ENCODE peak calls at places on chromosome 17, in eight cellular contexts. U is breast epithelium, C is gastrocnemius medialis, V is esophagus squamous epithelium, S is endothelial cell of umbilical vein, Q is tibial nerve, B is H1, H is transverse colon. D is an unnamed sample.

GRCh38 chr17:66507103-66507923 is 204.9 kb downstream of the PRKCA start:
- DNase-seq in V (no peak), H (no peak), Q (no peak), U (no peak), S (peak), B (no peak), C (peak), D (no peak)

GRCh38 chr17:42055003-42055402 is 4.6 kb upstream of the C17orf113 start:
- DNase-seq in S (no peak), B (no peak), C (no peak), Q (no peak), V (no peak), U (no peak), H (no peak), D (no peak)

GRCh38 chr17:27756467-27757371 is 43.6 kb downstream of the NOS2 start:
- DNase-seq in V (no peak), C (no peak), U (no peak), Q (no peak), H (peak), B (no peak), S (peak), D (no peak)

GRCh38 chr17:73765824-73766563 is 121.7 kb upstream of the SDK2 start:
- DNase-seq in S (no peak), U (no peak), C (no peak), B (no peak), V (no peak), H (no peak), Q (no peak), D (no peak)

GRCh38 chr17:1931759-1932579 is 93.2 kb downstream of the RTN4RL1 start:
- DNase-seq in C (peak), Q (no peak), S (no peak), B (no peak), H (peak), U (no peak), V (no peak), D (no peak)

GRCh38 chr17:70938311-70938710 is 769.0 kb downstream of the KCNJ2 start:
- DNase-seq in V (no peak), C (no peak), Q (no peak), S (no peak), U (no peak), B (no peak), H (no peak), D (no peak)

GRCh38 chr17:71709974-71710373 is 410.8 kb upstream of the SOX9 start:
- DNase-seq in U (no peak), S (no peak), V (no peak), C (no peak), B (no peak), Q (no peak), H (no peak), D (no peak)

GRCh38 chr17:48718162-48718780 is 4.0 kb downstream of the PRAC1 start:
- DNase-seq in Q (no peak), C (no peak), B (no peak), V (no peak), H (no peak), S (no peak), U (no peak), D (no peak)

GRCh38 chr17:15261063-15261817 is 3.9 kb downstream of the PMP22 start:
- DNase-seq in U (peak), B (no peak), C (peak), V (no peak), H (peak), Q (no peak), S (peak), D (no peak)

GRCh38 chr17:7486181-7486580 is 2.0 kb downstream of the POLR2A start:
- DNase-seq in B (no peak), U (no peak), V (no peak), S (peak), Q (no peak), H (no peak), C (no peak), D (no peak)

GRCh38 chr17:77542551-77543490 is 402.1 kb downstream of the SEC14L1 start:
- DNase-seq in H (peak), S (peak), U (peak), V (peak), C (peak), Q (peak), B (peak), D (peak)

GRCh38 chr17:557371-557770 is 157.3 kb downstream of the VPS53 start:
- DNase-seq in S (peak), Q (no peak), B (no peak), U (no peak), V (no peak), H (no peak), C (no peak), D (no peak)

GRCh38 chr17:37513711-37514110 is 24.0 kb downstream of the DUSP14 start:
- DNase-seq in U (no peak), S (no peak), H (no peak), V (no peak), B (no peak), Q (no peak), C (no peak), D (no peak)

GRCh38 chr17:79306688-79307323 is 232.2 kb downstream of the ENGASE start:
- DNase-seq in B (no peak), C (peak), V (no peak), S (no peak), U (peak), H (no peak), Q (no peak), D (no peak)

GRCh38 chr17:57243171-57243622 is 13.1 kb upstream of the MSI2 start:
- DNase-seq in Q (peak), C (peak), B (peak), U (no peak), H (peak), S (peak), V (no peak), D (peak)

GRCh38 chr17:62625184-62625869 is 2.1 kb upstream of the MRC2 start:
- DNase-seq in S (no peak), H (no peak), B (no peak), C (no peak), V (no peak), U (no peak), Q (no peak), D (no peak)

GRCh38 chr17:62627219-62627903 is at the start of gene MRC2:
- DNase-seq in Q (no peak), S (peak), C (no peak), V (no peak), H (peak), U (peak), B (no peak), D (peak)

GRCh38 chr17:62627904-62628603 is 584 bp downstream of the MRC2 start:
- DNase-seq in V (no peak), B (no peak), C (no peak), U (peak), H (peak), S (peak), Q (no peak), D (peak)

GRCh38 chr17:62625870-62626200 is 1.6 kb upstream of the MRC2 start:
- DNase-seq in S (no peak), U (no peak), B (no peak), C (no peak), V (no peak), Q (no peak), H (no peak), D (no peak)

GRCh38 chr17:62626719-62627218 is 701 bp upstream of the MRC2 start:
- DNase-seq in Q (peak), H (no peak), S (no peak), C (peak), B (no peak), V (no peak), U (no peak), D (peak)
- TF ChIP-seq POLR2A in Q (no peak), H (no peak), S (no peak), C (no peak), B (no peak), V (no peak), U (no peak), D (no peak)

GRCh38 chr17:17435323-17435722 is 41.5 kb upstream of the MED9 start:
- DNase-seq in Q (no peak), S (peak), B (no peak), V (no peak), C (no peak), U (no peak), H (no peak), D (no peak)
- TF ChIP-seq POLR2A in Q (no peak), S (no peak), B (no peak), V (no peak), C (no peak), U (no peak), H (no peak), D (no peak)

DNA sequence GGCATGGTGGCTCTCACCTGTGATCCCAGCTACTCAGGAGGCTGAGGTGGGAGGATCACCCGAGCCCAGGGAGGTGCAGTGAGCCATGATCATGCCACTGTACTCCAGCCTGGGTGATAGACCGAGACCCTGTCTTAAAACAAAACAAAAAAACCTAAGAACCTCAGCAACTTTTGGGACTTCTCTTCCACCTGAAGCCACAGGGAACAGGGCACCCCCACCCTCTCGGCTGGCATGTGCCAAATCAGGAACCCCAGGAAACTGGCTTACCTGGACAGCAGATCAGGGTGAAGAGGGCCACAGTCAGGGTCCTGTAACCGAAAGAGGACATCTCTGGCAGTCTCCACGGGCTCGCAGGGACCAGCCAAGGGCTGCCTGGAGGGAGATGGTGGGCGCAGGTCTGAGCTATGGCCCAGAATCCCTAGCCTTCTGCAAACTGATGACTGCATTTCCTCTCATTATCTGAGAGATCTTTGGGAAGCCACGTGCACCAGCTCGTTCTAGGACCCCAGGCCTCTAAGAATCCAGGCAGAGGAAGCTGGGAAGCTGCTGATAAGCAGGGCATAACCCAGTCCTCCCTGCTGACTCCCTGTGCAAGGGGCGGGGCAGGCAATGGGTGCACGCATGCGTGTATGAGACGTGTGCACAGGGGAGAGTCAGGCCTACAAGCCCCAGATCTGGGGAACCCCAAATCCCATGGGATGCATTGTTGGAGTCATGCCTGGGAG is 8.4 kb downstream of the PRR29 start:
- DNase-seq in H (no peak), V (no peak), C (no peak), S (peak), B (no peak), Q (no peak), U (no peak), D (no peak)
- TF ChIP-seq POLR2A in H (no peak), V (no peak), C (peak), S (peak), B (no peak), Q (no peak), U (no peak), D (no peak)

DNA sequence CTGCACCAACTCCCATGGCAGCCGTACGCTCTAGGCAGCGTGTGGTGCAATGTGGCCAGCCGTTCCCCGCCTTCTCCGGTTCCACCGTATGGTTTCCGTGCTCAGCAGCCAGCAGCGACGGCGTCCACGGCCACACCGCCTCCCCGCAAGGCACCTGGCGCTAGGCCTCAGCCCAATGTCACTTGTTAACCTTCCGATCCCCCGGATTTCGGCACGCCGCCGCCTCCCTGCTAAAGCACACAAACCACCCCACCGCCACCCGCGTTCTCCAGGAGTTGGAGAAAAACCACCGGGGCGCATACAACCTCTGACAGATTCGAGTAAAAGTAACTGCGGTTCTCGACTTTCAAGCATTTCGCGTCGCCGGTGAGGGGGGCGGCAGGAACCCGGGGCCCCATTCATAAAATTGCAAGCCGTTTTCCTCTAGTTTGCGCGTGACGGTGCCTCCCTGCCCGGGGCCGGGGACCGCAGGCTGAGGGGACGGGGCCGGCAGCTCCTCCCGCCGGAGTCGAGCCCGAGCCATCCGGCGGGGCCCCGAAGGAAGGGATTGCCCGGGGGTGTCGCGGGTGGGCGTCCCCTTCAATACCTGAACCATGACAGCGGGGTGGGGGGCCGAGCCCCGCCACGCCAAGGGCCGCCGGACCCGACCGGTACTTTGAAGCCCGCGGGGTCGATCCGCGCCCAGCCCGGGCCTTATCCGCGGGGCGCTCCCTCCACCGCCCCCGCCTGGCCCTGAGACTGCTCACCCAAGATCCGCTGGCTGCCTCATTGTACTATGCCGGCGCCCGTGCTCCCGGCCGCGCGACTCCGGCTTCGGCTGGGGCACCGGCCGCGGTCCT is at the start of gene TEX2:
- DNase-seq in B (no peak), Q (peak), U (peak), H (peak), V (no peak), S (peak), C (peak), D (peak)
- TF ChIP-seq POLR2A in B (no peak), Q (peak), U (no peak), H (peak), V (no peak), S (peak), C (peak), D (no peak)

GRCh38 chr17:81968396-81968745 is 7.4 kb upstream of the NOTUM start:
- DNase-seq in U (no peak), V (no peak), Q (no peak), H (no peak), S (no peak), C (no peak), B (no peak), D (no peak)

GRCh38 chr17:81968850-81969812 is 8.1 kb upstream of the NOTUM start:
- DNase-seq in V (no peak), B (no peak), Q (no peak), C (no peak), H (no peak), U (no peak), S (no peak), D (no peak)

GRCh38 chr17:81966343-81967243 is 5.6 kb upstream of the NOTUM start:
- DNase-seq in C (no peak), S (no peak), H (peak), Q (no peak), U (no peak), B (no peak), V (no peak), D (no peak)

GRCh38 chr17:81967244-81967532 is 6.2 kb upstream of the NOTUM start:
- DNase-seq in V (no peak), H (no peak), S (no peak), B (no peak), C (no peak), U (no peak), Q (no peak), D (no peak)

DNA sequence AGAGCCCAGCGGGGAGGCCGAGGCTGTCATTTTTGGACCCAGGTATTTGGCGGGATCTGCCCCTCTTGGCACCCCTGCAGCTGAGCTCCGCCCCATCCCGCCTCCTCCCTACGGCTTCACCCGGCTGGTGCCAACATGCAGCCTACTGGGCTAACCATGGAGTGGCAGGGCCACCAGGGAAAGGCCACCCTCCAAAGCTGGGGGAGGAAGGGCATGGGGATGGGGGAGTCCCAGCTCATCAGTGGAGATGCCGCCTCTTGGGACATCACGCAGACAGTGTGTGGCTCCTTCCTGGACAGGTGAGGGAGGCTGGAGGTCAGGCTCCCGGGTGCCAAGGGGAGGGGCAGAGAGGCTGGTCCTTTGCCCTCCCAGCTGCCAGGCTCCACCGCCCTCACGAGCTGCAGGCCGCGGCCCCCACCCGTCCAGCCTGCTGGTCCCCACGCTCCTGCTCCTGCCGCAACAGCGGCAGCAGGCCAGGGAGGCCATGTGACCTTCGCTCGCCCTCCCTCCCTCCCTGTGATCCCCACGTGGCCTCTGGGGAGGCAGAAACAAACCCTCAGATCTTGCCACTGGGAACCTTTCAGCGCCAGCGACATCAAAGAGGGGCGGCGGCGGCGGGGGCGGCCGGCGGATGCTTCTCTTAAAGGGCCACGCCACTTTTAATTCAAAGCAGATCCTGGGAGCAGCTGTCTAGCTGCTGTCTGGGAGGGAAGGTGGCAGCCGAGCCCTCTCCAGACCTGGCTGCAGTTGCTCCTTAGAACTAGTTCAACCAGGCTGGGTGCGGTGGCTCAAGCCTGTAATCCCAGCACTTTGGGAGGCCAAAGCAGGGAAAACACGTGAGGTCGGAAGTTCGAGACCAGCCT is 6.8 kb upstream of the NOTUM start:
- DNase-seq in Q (peak), B (peak), C (peak), H (peak), V (no peak), U (peak), S (no peak), D (peak)
- TF ChIP-seq POLR2A in Q (no peak), B (no peak), C (peak), H (no peak), V (no peak), U (no peak), S (no peak), D (no peak)

GRCh38 chr17:40122466-40122943 is 734 bp downstream of the MSL1 start:
- DNase-seq in C (no peak), B (no peak), V (no peak), H (peak), Q (no peak), S (peak), U (no peak), D (peak)

GRCh38 chr17:40124279-40125141 is 2.7 kb downstream of the MSL1 start:
- DNase-seq in C (no peak), U (no peak), V (no peak), S (peak), Q (no peak), H (no peak), B (no peak), D (no peak)

GRCh38 chr17:40123811-40124114 is 2.0 kb downstream of the MSL1 start:
- DNase-seq in S (peak), Q (no peak), V (no peak), B (no peak), H (no peak), U (no peak), C (no peak), D (no peak)

GRCh38 chr17:40121886-40122465 is at the start of gene MSL1:
- DNase-seq in Q (peak), U (peak), C (peak), S (peak), V (no peak), H (peak), B (no peak), D (peak)

GRCh38 chr17:40122944-40123810 is 1.4 kb downstream of the MSL1 start:
- DNase-seq in C (no peak), B (no peak), H (peak), S (peak), Q (no peak), V (no peak), U (no peak), D (peak)
- TF ChIP-seq POLR2A in C (no peak), B (no peak), H (peak), S (no peak), Q (no peak), V (no peak), U (no peak), D (no peak)

D was measured in GM12891.